ENCODE peak calls at places on chromosomes 4 and X, in seven cellular contexts. B, F, G, P, Z, W and M are unnamed samples.
A peak's percentile ranks its signal among the peaks of the same experiment; 100 is the strongest.

GRCh38 chr4:4783847-4784246 is 75.6 kb upstream of the MSX1 start:
- DNase-seq in B (no peak), F (no peak), G (no peak), P (no peak), Z (no peak), W (no peak), M (no peak)

GRCh38 chr4:61805979-61806378 is 605.9 kb downstream of the ADGRL3 start:
- DNase-seq in B (no peak), F (peak; percentile 27), G (no peak), P (no peak), Z (no peak), W (no peak), M (peak; percentile 38)

GRCh38 chrX:17692709-17693346 is 44.5 kb upstream of the SCML1 start:
- DNase-seq in B (no peak), F (peak; percentile 29), G (peak; percentile 33), P (no peak), Z (no peak), W (no peak), M (peak; percentile 38)

GRCh38 chr4:183409463-183409862 is 35.0 kb upstream of the CDKN2AIP start:
- DNase-seq in B (no peak), F (no peak), G (no peak), P (peak; percentile 14), Z (no peak), W (no peak), M (no peak)

GRCh38 chr4:70992354-70992753 is 1.1 kb upstream of the DCK start:
- DNase-seq in B (no peak), F (peak; percentile 75), G (no peak), P (no peak), Z (no peak), W (no peak), M (no peak)

GRCh38 chr4:38109370-38109769 is 149.2 kb downstream of the PTTG2 start:
- DNase-seq in B (no peak), F (no peak), G (no peak), P (no peak), Z (no peak), W (no peak), M (no peak)

GRCh38 chrX:15946783-15947550 is 92.4 kb upstream of the AP1S2 start:
- DNase-seq in B (no peak), F (peak; percentile 88), G (no peak), P (no peak), Z (no peak), W (no peak), M (peak; percentile 75)

GRCh38 chrX:71665747-71666146 is 1.6 kb upstream of the LOC101059915 start:
- DNase-seq in B (no peak), F (no peak), G (no peak), P (no peak), Z (no peak), W (no peak), M (no peak)

GRCh38 chr4:164188236-164188635 is 565.7 kb upstream of the SMIM31 start:
- DNase-seq in B (no peak), F (no peak), G (no peak), P (no peak), Z (no peak), W (no peak), M (no peak)

GRCh38 chrX:48505481-48505880 is 3.3 kb upstream of the PORCN start:
- DNase-seq in B (no peak), F (no peak), G (no peak), P (no peak), Z (no peak), W (peak; percentile 69), M (no peak)
- H3K4me3 ChIP-seq in B (no peak overlapping the region), F (no peak overlapping the region), G (no peak overlapping the region), P (no peak overlapping the region), Z (no peak overlapping the region), W (no peak overlapping the region), M (no peak overlapping the region)

GRCh38 chrX:155046811-155047528 is 20.3 kb downstream of the FUNDC2 start:
- DNase-seq in B (no peak), F (no peak), G (no peak), P (no peak), Z (no peak), W (no peak), M (no peak)
- H3K4me3 ChIP-seq in B (no peak overlapping the region), F (no peak overlapping the region), G (no peak overlapping the region), P (no peak overlapping the region), Z (no peak overlapping the region), W (no peak overlapping the region), M (no peak overlapping the region)

GRCh38 chr4:73220815-73221214 is 37.8 kb downstream of the ANKRD17 start:
- DNase-seq in B (no peak), F (no peak), G (no peak), P (no peak), Z (no peak), W (no peak), M (no peak)

GRCh38 chr4:73224886-73225285 is 33.7 kb downstream of the ANKRD17 start:
- DNase-seq in B (no peak), F (no peak), G (no peak), P (no peak), Z (no peak), W (no peak), M (no peak)

GRCh38 chr4:73223258-73223651 is 35.3 kb downstream of the ANKRD17 start:
- DNase-seq in B (no peak), F (no peak), G (no peak), P (no peak), Z (no peak), W (no peak), M (no peak)

GRCh38 chr4:73221734-73222133 is 36.9 kb downstream of the ANKRD17 start:
- DNase-seq in B (no peak), F (no peak), G (no peak), P (no peak), Z (no peak), W (no peak), M (no peak)

GRCh38 chr4:73222466-73223257 is 35.9 kb downstream of the ANKRD17 start:
- DNase-seq in B (peak; percentile 95), F (peak; percentile 94), G (peak; percentile 66), P (peak; percentile 68), Z (peak; percentile 83), W (peak; percentile 77), M (peak; percentile 94)
- H3K4me3 ChIP-seq in B (peak overlapping the region; percentile 81), F (peak overlapping the region; percentile 50), G (peak overlapping the region; percentile 76), P (peak overlapping the region; percentile 46), Z (peak overlapping the region; percentile 50), W (peak overlapping the region; percentile 25), M (peak overlapping the region; percentile 68)

GRCh38 chr4:185654965-185655554 is 119.8 kb upstream of the PDLIM3 start:
- DNase-seq in B (no peak), F (no peak), G (no peak), P (no peak), Z (no peak), W (peak; percentile 32), M (no peak)
- H3K4me3 ChIP-seq in B (no peak overlapping the region), F (no peak overlapping the region), G (no peak overlapping the region), P (peak overlapping the region; percentile 57), Z (peak overlapping the region; percentile 43), W (peak overlapping the region; percentile 18), M (no peak overlapping the region)

GRCh38 chr4:2058264-2059033 is 678 bp upstream of the NAT8L start:
- DNase-seq in B (no peak), F (no peak), G (peak; percentile 59), P (no peak), Z (no peak), W (peak; percentile 12), M (no peak)
- H3K4me3 ChIP-seq in B (peak overlapping the region; percentile 71), F (no peak overlapping the region), G (peak overlapping the region; percentile 45), P (peak overlapping the region; percentile 37), Z (peak overlapping the region; percentile 56), W (no peak overlapping the region), M (peak overlapping the region; percentile 43)